ENCODE peak calls at places on chromosomes 6 and 20, in six cellular contexts. Y is stimulated activated CD8-positive, alpha-beta memory T cell treated with anti-CD3 and anti-CD28 coated beads, Interleukin-15, amount 100 ng/mL, for 4 hours; E is NCI-H748 treated with DMSO at 0.1 percent for 48 hours; G is amygdala; C is fibroblast of pulmonary artery; B is NCI-H1092 treated with DMSO at 0.1 percent for 48 hours. F is an unnamed sample.

GRCh38 chr6:27293436-27294152 is 18.5 kb downstream of the POM121L2 start:
- DNase-seq in Y (no peak), G (no peak), C (peak; percentile 61), B (no peak), E (peak; percentile 77), F (no peak)

GRCh38 chr20:36070451-36070850 is 84.1 kb upstream of the EPB41L1 start:
- DNase-seq in C (no peak), B (no peak), E (no peak), Y (no peak), G (peak; percentile 17), F (no peak)

GRCh38 chr20:43188861-43189613 is 669 bp downstream of the PTPRT start:
- DNase-seq in G (peak; percentile 7), C (no peak), Y (no peak), E (peak; percentile 36), B (no peak), F (no peak)

GRCh38 chr20:43722153-43722505 is 4.7 kb downstream of the GTSF1L start:
- DNase-seq in B (no peak), E (no peak), C (no peak), G (no peak), Y (peak; percentile 10), F (no peak)

GRCh38 chr6:100808638-100809275 is 72.4 kb downstream of the ASCC3 start:
- DNase-seq in G (no peak), C (peak; percentile 11), B (no peak), Y (no peak), E (no peak), F (no peak)

GRCh38 chr6:111845441-111845871 is 27.8 kb downstream of the FYN start:
- DNase-seq in Y (no peak), C (peak; percentile 27), G (no peak), B (no peak), E (no peak), F (no peak)

GRCh38 chr6:35140991-35141720 is at the start of gene TCP11:
- DNase-seq in G (no peak), E (no peak), Y (no peak), C (no peak), B (no peak), F (no peak)

GRCh38 chr20:37519508-37520416 is 1.3 kb upstream of the NNAT start:
- DNase-seq in B (peak; percentile 94), E (no peak), C (no peak), G (no peak), Y (no peak), F (no peak)

GRCh38 chr6:34110610-34111009 is 35.3 kb downstream of the GRM4 start:
- DNase-seq in C (no peak), B (peak; percentile 6), G (no peak), E (no peak), Y (no peak), F (no peak)

GRCh38 chr6:150409576-150410066 is 40.8 kb downstream of the IYD start:
- DNase-seq in B (peak; percentile 72), C (peak; percentile 12), G (no peak), E (peak; percentile 93), Y (no peak), F (no peak)

GRCh38 chr6:170423030-170423429 is 116.5 kb downstream of the FAM120B start:
- DNase-seq in B (no peak), E (no peak), C (no peak), G (no peak), Y (no peak), F (no peak)

GRCh38 chr6:119077643-119078448 is 618 bp downstream of the FAM184A start:
- DNase-seq in G (peak; percentile 45), B (peak; percentile 31), Y (peak; percentile 15), C (peak; percentile 12), E (peak; percentile 29), F (no peak)

GRCh38 chr6:30711758-30712380 is 5.2 kb downstream of the MDC1 start:
- DNase-seq in C (no peak), G (no peak), Y (no peak), B (no peak), E (no peak), F (no peak)

GRCh38 chr6:29749668-29750067 is 26.4 kb downstream of the HLA-F start:
- DNase-seq in E (no peak), Y (no peak), G (no peak), B (no peak), C (no peak), F (no peak)

GRCh38 chr6:44253307-44254101 is 3.8 kb downstream of the SLC35B2 start:
- DNase-seq in Y (no peak), E (no peak), B (peak; percentile 13), G (no peak), C (peak; percentile 48), F (no peak)

GRCh38 chr20:13436530-13436929 is 202.2 kb downstream of the TASP1 start:
- DNase-seq in E (no peak), G (no peak), C (no peak), B (no peak), Y (no peak), F (no peak)

GRCh38 chr20:42204261-42204660 is 586.1 kb upstream of the CHD6 start:
- DNase-seq in E (peak; percentile 6), C (no peak), B (peak; percentile 19), Y (no peak), G (no peak), F (no peak)

GRCh38 chr6:104955491-104955890 is 1.4 kb upstream of the LIN28B start:
- DNase-seq in C (no peak), B (no peak), E (no peak), G (no peak), Y (no peak), F (no peak)

GRCh38 chr6:144131248-144131709 is 19.0 kb upstream of the STX11 start:
- DNase-seq in Y (no peak), B (no peak), G (no peak), E (no peak), C (peak; percentile 59), F (no peak)

GRCh38 chr20:7883741-7884140 is 56.5 kb downstream of the HAO1 start:
- DNase-seq in C (no peak), G (no peak), E (no peak), Y (no peak), B (no peak), F (no peak)

GRCh38 chr20:17559338-17559737 is 10.5 kb upstream of the DSTN start:
- DNase-seq in G (no peak), B (no peak), E (no peak), C (no peak), Y (no peak), F (no peak)

GRCh38 chr20:2900845-2901592 is 27.7 kb downstream of the PTPRA start:
- DNase-seq in G (no peak), B (no peak), E (no peak), Y (no peak), C (no peak), F (no peak)

GRCh38 chr20:21936261-21936660 is 230.8 kb downstream of the PAX1 start:
- DNase-seq in G (no peak), B (no peak), E (no peak), Y (no peak), C (no peak), F (no peak)

GRCh38 chr6:35173068-35174042 is 32.2 kb upstream of the TCP11 start:
- DNase-seq in E (no peak), G (no peak), Y (no peak), B (no peak), C (no peak), F (no peak)

GRCh38 chr6:40774932-40775331 is 187.8 kb upstream of the LRFN2 start:
- DNase-seq in G (no peak), E (peak; percentile 21), C (no peak), Y (no peak), B (no peak), F (no peak)

GRCh38 chr6:26294276-26294675 is 70.7 kb upstream of the BTN3A2 start:
- DNase-seq in Y (no peak), G (no peak), C (no peak), E (no peak), B (no peak), F (no peak)

GRCh38 chr6:41283597-41283996 is 2.9 kb downstream of the TREM1 start:
- DNase-seq in Y (no peak), C (no peak), G (no peak), E (no peak), B (no peak), F (no peak)